ENCODE peak calls at places on chromosomes 11 and 22, in four cellular contexts. Y is upper lobe of left lung, B is A549, R is stomach. V is an unnamed sample.

GRCh38 chr11:123166095-123166559 is 28.9 kb downstream of the CLMP start:
- DNase-seq in B (no peak), Y (no peak), R (no peak), V (peak; percentile 35)

GRCh38 chr11:123145220-123145619 is 49.8 kb downstream of the CLMP start:
- DNase-seq in B (peak; percentile 94), Y (no peak), R (no peak), V (peak; percentile 38)

GRCh38 chr11:111353776-111354600 is 25.1 kb downstream of the POU2AF1 start:
- DNase-seq in Y (peak; percentile 62), R (no peak), B (no peak), V (no peak)

GRCh38 chr11:133921026-133921425 is 35.7 kb downstream of the IGSF9B start:
- DNase-seq in R (no peak), Y (peak; percentile 71), B (no peak), V (no peak)

GRCh38 chr22:40805699-40806203 is 13.4 kb downstream of the SLC25A17 start:
- DNase-seq in R (no peak), B (no peak), Y (no peak), V (no peak)

GRCh38 chr11:105000797-105001196 is 22.2 kb downstream of the CASP5 start:
- DNase-seq in R (peak; percentile 29), B (no peak), Y (no peak), V (no peak)

GRCh38 chr11:57477507-57478189 is 17.3 kb downstream of the RTN4RL2 start:
- DNase-seq in R (peak; percentile 86), B (no peak), Y (no peak), V (no peak)

GRCh38 chr11:72226701-72227100 is 2.1 kb downstream of the INPPL1 start:
- DNase-seq in Y (no peak), B (no peak), R (peak; percentile 10), V (no peak)

GRCh38 chr22:39656495-39657490 is 86.2 kb downstream of the CACNA1I start:
- DNase-seq in B (no peak), Y (no peak), R (no peak), V (no peak)

GRCh38 chr11:57349491-57350274 is 11.5 kb downstream of the P2RX3 start:
- DNase-seq in Y (peak; percentile 94), B (peak; percentile 58), R (peak; percentile 74), V (peak; percentile 53)

GRCh38 chr11:19953909-19954308 is 206.4 kb downstream of the DBX1 start:
- DNase-seq in Y (no peak), R (no peak), B (peak; percentile 64), V (no peak)

GRCh38 chr22:33909075-33909458 is 11.2 kb downstream of the LARGE1 start:
- DNase-seq in Y (no peak), R (no peak), B (no peak), V (no peak)

GRCh38 chr11:65330544-65330943 is 3.1 kb upstream of the DPF2 start:
- DNase-seq in B (no peak), Y (no peak), R (no peak), V (no peak)

GRCh38 chr11:28536504-28537267 is 428.5 kb downstream of the METTL15 start:
- DNase-seq in B (no peak), Y (no peak), R (no peak), V (no peak)

GRCh38 chr11:123718075-123718868 is 23.2 kb downstream of the ZNF202 start:
- DNase-seq in R (no peak), Y (no peak), B (no peak), V (no peak)

DNA sequence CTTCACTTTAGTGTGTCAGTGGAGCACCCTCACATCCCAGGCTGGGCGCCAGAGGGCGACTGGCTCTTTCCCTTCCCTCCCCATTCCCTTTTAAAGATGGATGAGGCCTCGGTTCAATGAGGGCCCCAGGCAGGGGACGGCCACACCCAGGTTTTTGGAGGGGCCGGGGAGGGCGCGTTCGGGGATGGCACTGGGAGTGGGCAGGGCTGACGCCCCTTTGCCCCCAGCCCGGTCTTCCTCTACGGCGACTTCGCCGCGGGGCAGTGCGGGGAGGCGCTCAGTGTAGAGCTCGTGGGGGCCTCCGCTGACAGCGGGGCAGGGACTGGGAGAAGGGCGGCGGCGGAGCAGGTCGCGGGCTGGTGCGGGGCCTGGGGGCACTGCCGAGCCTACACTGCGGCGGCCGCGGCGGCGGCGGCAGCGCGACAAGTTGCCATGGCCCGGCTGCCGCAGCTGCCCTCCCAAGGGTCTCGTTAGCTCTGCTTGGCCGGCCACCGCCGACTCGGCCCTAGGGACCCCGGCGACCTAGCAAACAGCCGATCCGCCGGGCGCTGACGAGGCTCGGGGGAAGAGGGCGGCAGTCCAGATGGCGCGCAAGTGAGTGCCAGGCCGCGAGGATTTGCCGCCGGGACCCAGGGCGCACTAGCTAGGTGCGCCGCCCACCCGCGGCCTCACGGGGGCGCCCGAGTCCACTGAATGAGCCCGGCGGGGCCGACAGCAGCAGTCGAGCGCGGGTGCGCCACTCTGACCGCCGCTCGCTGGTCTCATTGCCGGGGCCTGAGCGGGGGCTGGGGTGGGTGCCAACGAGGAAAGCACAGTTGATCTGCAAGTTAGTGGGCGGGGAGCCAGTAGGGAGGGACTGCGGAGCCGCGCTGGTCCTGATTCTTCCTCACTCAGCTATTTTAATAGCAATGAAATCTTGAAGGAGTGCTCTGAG is 92.7 kb downstream of the RRM1 start:
- DNase-seq in R (peak; percentile 96), Y (peak; percentile 99), B (peak; percentile 84), V (peak; percentile 91)
- TF ChIP-seq POLR2A in R (no peak), Y (no peak), B (no peak), V (no peak)

GRCh38 chr22:27535452-27535851 is 266.1 kb downstream of the MN1 start:
- DNase-seq in R (no peak), Y (no peak), B (no peak), V (no peak)
- TF ChIP-seq EP300 in R (no peak), Y (no peak), B (no peak), V (no peak)

DNA sequence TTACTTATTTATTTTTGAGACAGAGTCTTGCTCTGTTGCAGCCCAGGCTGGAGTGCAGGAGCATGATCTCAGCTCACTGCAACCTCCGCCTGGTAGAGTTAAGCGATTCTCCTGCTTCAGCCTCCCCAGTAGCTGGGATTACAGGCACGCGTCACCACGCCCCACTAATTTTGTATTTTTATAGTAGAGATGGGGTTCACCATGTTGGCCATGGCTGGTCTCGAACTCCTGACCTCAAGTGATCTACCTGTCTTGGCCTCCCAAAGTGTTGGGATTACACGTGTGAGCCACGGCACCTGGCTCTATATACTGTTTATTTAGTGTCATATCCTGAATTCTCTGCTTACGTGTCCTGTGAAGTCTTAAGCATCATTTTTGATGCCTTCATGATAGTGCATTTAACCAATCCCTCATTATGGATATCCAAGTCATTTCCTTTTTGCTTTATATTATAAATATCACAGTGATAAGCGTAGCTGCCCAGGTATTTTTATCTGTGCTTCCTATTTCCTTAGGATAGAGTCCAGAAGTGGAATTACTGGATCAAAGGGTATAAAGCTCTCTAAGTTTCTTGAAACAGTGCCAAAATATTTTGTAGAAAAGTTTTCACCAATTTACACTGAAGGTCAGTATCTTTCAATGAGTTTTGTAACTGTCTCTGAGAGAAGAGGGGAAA is 871 bp upstream of the SIDT2 start:
- DNase-seq in B (no peak), Y (no peak), R (peak; percentile 25), V (no peak)
- TF ChIP-seq POLR2A in B (no peak), Y (no peak), R (no peak), V (no peak)

DNA sequence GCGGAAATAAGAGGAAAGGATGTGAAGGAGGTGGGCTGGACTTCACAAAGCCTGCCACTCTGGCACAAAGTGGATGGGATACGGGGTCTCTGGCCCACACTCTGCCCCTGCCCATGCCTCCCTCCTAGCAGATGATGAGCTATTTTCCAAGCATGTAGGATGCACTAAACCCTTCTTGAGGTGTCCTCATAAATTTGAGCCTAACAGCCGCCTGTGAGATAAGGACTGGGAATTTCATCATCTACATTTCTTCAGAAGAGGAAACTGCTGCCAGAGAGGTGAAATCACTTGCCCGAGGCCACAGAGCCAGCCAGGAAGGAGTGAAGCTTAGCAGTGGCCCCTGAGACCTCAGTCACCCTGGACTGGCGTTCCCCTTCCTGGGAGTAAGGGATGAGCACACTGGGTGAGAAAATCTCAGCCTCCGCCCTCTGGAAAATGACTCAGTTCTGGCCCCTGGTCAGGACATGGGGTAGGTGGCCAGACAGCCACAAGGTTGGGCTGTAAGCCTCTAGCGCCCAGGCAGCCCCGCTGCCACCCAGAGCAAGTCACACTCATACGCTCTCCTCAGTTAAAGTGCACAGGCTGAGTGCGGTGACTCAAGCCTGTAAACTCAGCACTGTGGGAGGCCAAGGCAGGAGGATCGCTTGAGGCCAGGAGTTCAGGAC is 27.9 kb downstream of the MB start:
- DNase-seq in B (peak; percentile 87), Y (no peak), R (no peak), V (no peak)
- TF ChIP-seq EP300 in B (peak; percentile 92), Y (no peak), R (no peak), V (no peak)

DNA sequence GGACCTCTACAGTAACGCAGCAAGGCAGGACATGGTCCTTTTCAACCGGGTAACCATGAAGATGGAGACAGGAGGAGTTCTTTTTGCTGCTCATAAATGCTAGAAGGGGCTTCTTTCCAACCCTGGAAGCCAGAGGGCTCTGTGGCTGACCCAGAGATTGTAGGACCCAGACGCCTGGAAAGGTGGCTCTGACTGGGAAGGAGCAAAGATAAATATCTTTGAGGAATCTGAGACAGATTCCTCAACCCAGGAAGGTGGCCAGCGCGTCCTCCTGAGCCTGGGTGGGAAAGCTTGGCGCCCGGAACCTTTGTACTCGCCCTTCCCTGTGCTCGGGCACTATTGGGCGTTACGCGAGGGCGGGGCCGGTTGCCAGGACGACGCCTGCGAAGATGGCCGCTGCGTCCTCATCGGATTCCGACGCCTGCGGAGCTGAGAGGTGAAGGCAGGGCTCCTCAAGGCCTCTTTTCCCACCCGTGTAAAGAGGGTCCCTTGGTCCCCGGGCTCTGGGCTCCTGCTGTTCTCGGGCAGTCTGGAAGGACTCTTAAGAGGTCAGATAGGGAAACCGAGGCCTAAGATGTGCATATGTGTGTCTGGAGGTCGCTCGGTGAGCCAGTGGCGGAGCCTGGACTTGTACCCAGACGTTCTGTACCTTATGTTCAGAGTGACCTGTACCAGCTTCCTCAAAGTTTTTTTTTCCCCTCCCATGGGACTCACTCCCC is at the start of gene BBS1:
- DNase-seq in Y (peak; percentile 98), R (peak; percentile 90), B (peak; percentile 93), V (peak; percentile 83)
- TF ChIP-seq POLR2A in Y (peak; percentile 50), R (no peak), B (peak; percentile 70), V (no peak)

DNA sequence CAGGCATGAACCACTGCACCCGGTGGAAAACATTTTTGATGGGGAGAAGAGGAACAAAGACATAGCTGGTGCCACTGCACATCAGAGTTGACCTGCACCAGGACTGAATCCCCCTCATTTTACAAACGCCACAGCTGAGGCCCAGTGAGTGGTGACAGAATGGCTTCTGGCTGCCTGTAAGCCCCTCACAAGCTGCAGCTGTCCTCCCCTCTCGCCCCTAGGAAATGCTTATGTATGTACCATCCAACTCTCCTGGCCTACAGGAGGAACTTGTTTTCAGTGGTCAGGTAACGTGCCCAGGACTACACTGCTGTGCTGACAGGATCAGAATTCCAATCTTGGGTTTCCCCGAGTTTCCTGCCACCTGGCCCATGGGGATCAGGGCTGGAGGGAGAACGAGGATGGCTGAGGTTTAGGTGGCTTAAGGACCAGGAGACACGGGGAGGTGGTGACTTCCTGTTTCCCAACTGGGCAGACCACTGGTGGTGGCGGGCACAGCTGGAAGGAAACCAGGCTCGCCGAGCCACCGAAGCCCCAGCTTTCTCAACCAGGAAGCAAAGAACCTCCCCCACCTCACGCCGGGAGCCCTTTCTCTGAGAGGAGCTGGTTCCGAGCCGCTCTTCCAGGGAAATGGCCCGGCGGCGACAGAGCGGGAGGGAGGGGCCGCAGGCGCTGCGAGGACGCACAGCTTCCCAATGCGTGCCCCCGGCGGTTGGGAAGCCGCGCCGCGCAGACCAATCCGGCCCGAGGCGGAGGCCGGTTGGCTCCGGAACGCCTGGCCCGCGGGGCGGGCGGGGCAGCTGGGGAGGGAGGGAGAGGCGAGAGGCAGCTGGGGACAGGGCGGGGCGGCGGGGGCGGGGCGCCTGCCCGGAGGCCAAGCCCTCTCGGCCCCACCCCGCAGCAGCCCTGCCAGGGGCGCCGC is 1.0 kb upstream of the LRFN4 start:
- DNase-seq in R (peak; percentile 94), Y (peak; percentile 99), B (peak; percentile 93), V (peak; percentile 83)
- TF ChIP-seq EP300 in R (no peak), Y (peak; percentile 45), B (no peak), V (peak; percentile 89)